ENCODE peak calls at places on chromosomes 5 and 9, in eight cellular contexts. Q is sigmoid colon, L is heart left ventricle, J is IMR-90, R is fibroblast of lung, V is adipocyte, F is mucosa of descending colon, Z is left lung. W is an unnamed sample.

GRCh38 chr9:98118640-98119601 is at the start of gene TRIM14:
- DNase-seq in Z (peak; percentile 83), Q (peak; percentile 71), J (peak; percentile 55), L (peak; percentile 66), F (peak; percentile 90), V (peak; percentile 75), R (peak; percentile 72), W (peak; percentile 84)

GRCh38 chr5:135543151-135543818 is 7.5 kb upstream of the NEUROG1 start:
- DNase-seq in Q (no peak), L (no peak), R (no peak), J (no peak), Z (no peak), F (no peak), V (no peak), W (no peak)

GRCh38 chr5:177128551-177128976 is 5.0 kb upstream of the NSD1 start:
- DNase-seq in V (no peak), Q (peak; percentile 45), R (no peak), J (no peak), Z (no peak), L (no peak), F (no peak), W (peak; percentile 10)

GRCh38 chr5:158553195-158553945 is 546.3 kb downstream of the EBF1 start:
- DNase-seq in V (peak; percentile 73), J (no peak), R (peak; percentile 63), Z (peak; percentile 34), L (peak; percentile 30), F (no peak), Q (peak; percentile 76), W (peak; percentile 61)

GRCh38 chr5:98464737-98465330 is 308.6 kb upstream of the RGMB start:
- DNase-seq in V (peak; percentile 65), J (no peak), F (no peak), Z (no peak), Q (no peak), L (no peak), R (no peak), W (no peak)

GRCh38 chr5:58739051-58739450 is 156.2 kb downstream of the RAB3C start:
- DNase-seq in L (no peak), R (no peak), Q (no peak), V (no peak), F (no peak), J (no peak), Z (no peak), W (no peak)

GRCh38 chr5:154342211-154342610 is 103.6 kb upstream of the SAP30L start:
- DNase-seq in R (no peak), J (no peak), F (no peak), Q (no peak), Z (no peak), L (no peak), V (no peak), W (no peak)

GRCh38 chr9:6788175-6789016 is 30.6 kb downstream of the KDM4C start:
- DNase-seq in V (peak; percentile 57), J (peak; percentile 58), R (peak; percentile 61), F (peak; percentile 38), L (no peak), Z (no peak), Q (peak; percentile 17), W (no peak)

GRCh38 chr5:131416729-131417128 is 152.9 kb downstream of the CDC42SE2 start:
- DNase-seq in Q (no peak), V (no peak), R (no peak), Z (no peak), F (no peak), L (no peak), J (no peak), W (no peak)

GRCh38 chr9:90637626-90638025 is 5.0 kb downstream of the DIRAS2 start:
- DNase-seq in Z (no peak), J (no peak), R (no peak), F (no peak), Q (no peak), L (no peak), V (no peak), W (no peak)

GRCh38 chr9:90641090-90641489 is 1.5 kb downstream of the DIRAS2 start:
- DNase-seq in F (no peak), R (no peak), V (no peak), Q (no peak), L (no peak), Z (no peak), J (no peak), W (no peak)

GRCh38 chr9:90642570-90643539 is at the start of gene DIRAS2:
- DNase-seq in Z (peak; percentile 49), F (peak; percentile 53), J (peak; percentile 43), Q (no peak), V (peak; percentile 36), L (no peak), R (peak; percentile 57), W (peak; percentile 25)

GRCh38 chr9:90645721-90646120 is 3.1 kb upstream of the DIRAS2 start:
- DNase-seq in F (no peak), Z (no peak), L (no peak), V (no peak), R (no peak), Q (no peak), J (no peak), W (no peak)

GRCh38 chr9:90641868-90642558 is 611 bp downstream of the DIRAS2 start:
- DNase-seq in L (no peak), R (no peak), V (no peak), Z (no peak), J (no peak), Q (no peak), F (no peak), W (no peak)
- H3K4me3 ChIP-seq in L (peak overlapping the region; percentile 55), R (peak overlapping the region; percentile 32), V (peak overlapping the region; percentile 85), Z (no peak overlapping the region), J (no peak overlapping the region), Q (peak overlapping the region; percentile 49), F (no peak overlapping the region), W (peak overlapping the region; percentile 27)

GRCh38 chr9:69820955-69821788 is 555 bp downstream of the CFAP95 start:
- DNase-seq in R (no peak), Z (no peak), F (no peak), V (no peak), Q (no peak), L (no peak), J (no peak), W (no peak)
- H3K4me1 ChIP-seq in R (peaks cover 3% of the 10 kb centered on the region), Z (peaks cover 4% of the 10 kb centered on the region), F (no peaks in the 10 kb centered on the region), V (peaks cover 7% of the 10 kb centered on the region), Q (peaks cover 7% of the 10 kb centered on the region), L (no peaks in the 10 kb centered on the region), J (peaks cover 3% of the 10 kb centered on the region), W (no peaks in the 10 kb centered on the region)

GRCh38 chr5:10289353-10289752 is 18.3 kb downstream of the CMBL start:
- DNase-seq in Z (peak; percentile 36), Q (no peak), V (no peak), R (no peak), L (no peak), J (no peak), F (peak; percentile 82), W (peak; percentile 78)
- H3K4me3 ChIP-seq in Z (no peak overlapping the region), Q (no peak overlapping the region), V (no peak overlapping the region), R (no peak overlapping the region), L (no peak overlapping the region), J (no peak overlapping the region), F (no peak overlapping the region), W (no peak overlapping the region)

GRCh38 chr9:70412678-70413426 is 1.6 kb downstream of the KLF9 start:
- DNase-seq in V (peak; percentile 75), Z (peak; percentile 88), F (peak; percentile 82), R (peak; percentile 82), J (peak; percentile 79), L (peak; percentile 94), Q (peak; percentile 97), W (peak; percentile 98)

GRCh38 chr9:70413427-70413797 is 1.0 kb downstream of the KLF9 start:
- DNase-seq in Q (no peak), J (no peak), R (no peak), Z (no peak), L (no peak), V (peak; percentile 86), F (no peak), W (peak; percentile 92)

GRCh38 chr9:70415041-70415440 is 584 bp upstream of the KLF9 start:
- DNase-seq in Z (no peak), F (no peak), V (no peak), J (no peak), R (no peak), Q (no peak), L (no peak), W (no peak)

GRCh38 chr9:70413798-70414775 is at the start of gene KLF9:
- DNase-seq in L (peak; percentile 97), F (peak; percentile 92), V (peak; percentile 98), Z (peak; percentile 95), J (peak; percentile 97), Q (peak; percentile 100), R (peak; percentile 98), W (peak; percentile 96)

GRCh38 chr9:70415476-70415875 is 1.0 kb upstream of the KLF9 start:
- DNase-seq in J (no peak), R (no peak), V (no peak), L (no peak), F (no peak), Z (no peak), Q (no peak), W (no peak)
- H3K4me1 ChIP-seq in J (peaks cover 7% of the 10 kb centered on the region), R (peaks cover 13% of the 10 kb centered on the region), V (peaks cover 38% of the 10 kb centered on the region), L (peaks cover 47% of the 10 kb centered on the region), F (peaks cover 29% of the 10 kb centered on the region), Z (peaks cover 59% of the 10 kb centered on the region), Q (peaks cover 42% of the 10 kb centered on the region), W (no peaks in the 10 kb centered on the region)

GRCh38 chr9:5144217-5144616 is 41.2 kb downstream of the INSL6 start:
- DNase-seq in V (no peak), R (no peak), Q (no peak), Z (no peak), L (no peak), F (no peak), J (no peak), W (no peak)

GRCh38 chr9:5146241-5146640 is 39.2 kb downstream of the INSL6 start:
- DNase-seq in J (no peak), V (no peak), L (no peak), F (no peak), Q (no peak), R (no peak), Z (no peak), W (no peak)
- H3K4me3 ChIP-seq in J (no peak overlapping the region), V (no peak overlapping the region), L (no peak overlapping the region), F (no peak overlapping the region), Q (no peak overlapping the region), R (no peak overlapping the region), Z (no peak overlapping the region), W (no peak overlapping the region)

DNA sequence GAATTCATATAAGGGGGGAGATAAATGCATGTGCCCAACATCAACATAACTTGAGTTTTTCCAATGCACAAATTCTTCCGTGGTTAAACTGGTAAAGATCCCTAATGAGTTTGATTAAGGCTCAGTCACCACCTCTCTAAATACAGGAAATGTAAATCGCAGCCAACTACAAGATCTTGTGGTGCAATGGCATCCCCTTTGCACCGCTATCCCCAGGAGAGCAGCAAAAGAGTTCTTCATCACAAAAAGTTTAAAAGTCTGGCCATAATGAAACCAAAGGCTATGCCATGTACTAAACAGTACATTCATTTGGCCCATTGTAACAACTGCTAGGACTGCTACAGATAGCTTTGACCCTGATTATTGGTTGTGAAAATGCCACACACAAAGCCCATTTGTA is 44.6 kb downstream of the ZNF608 start:
- DNase-seq in L (no peak), V (no peak), J (no peak), R (no peak), Z (no peak), Q (no peak), F (no peak), W (no peak)
- H3K4me1 ChIP-seq in L (peaks cover 63% of the 10 kb centered on the region), V (peaks cover 38% of the 10 kb centered on the region), J (peaks cover 7% of the 10 kb centered on the region), R (peaks cover 15% of the 10 kb centered on the region), Z (peaks cover 37% of the 10 kb centered on the region), Q (peaks cover 96% of the 10 kb centered on the region), F (peaks cover 27% of the 10 kb centered on the region), W (peaks cover 5% of the 10 kb centered on the region)

GRCh38 chr5:101424530-101425175 is 521.6 kb upstream of the ST8SIA4 start:
- DNase-seq in V (peak; percentile 75), R (peak; percentile 95), F (no peak), J (peak; percentile 73), Z (no peak), Q (no peak), L (no peak), W (no peak)
- H3K4me3 ChIP-seq in V (peak overlapping the region; percentile 64), R (no peak overlapping the region), F (no peak overlapping the region), J (no peak overlapping the region), Z (no peak overlapping the region), Q (no peak overlapping the region), L (no peak overlapping the region), W (no peak overlapping the region)

GRCh38 chr5:150632305-150633160 is 7.9 kb upstream of the SYNPO start:
- DNase-seq in R (peak; percentile 66), J (peak; percentile 87), V (peak; percentile 41), Q (no peak), F (no peak), L (peak; percentile 71), Z (no peak), W (peak; percentile 34)
- H3K4me1 ChIP-seq in R (peaks cover 26% of the 10 kb centered on the region), J (peaks cover 42% of the 10 kb centered on the region), V (peaks cover 56% of the 10 kb centered on the region), Q (peaks cover 68% of the 10 kb centered on the region), F (peaks cover 3% of the 10 kb centered on the region), L (peaks cover 90% of the 10 kb centered on the region), Z (peaks cover 64% of the 10 kb centered on the region), W (peaks cover 29% of the 10 kb centered on the region)